ENCODE peak calls at places on chromosomes 16 and 17, in four cellular contexts. W is endothelial cell of umbilical vein, Q is keratinocyte, R is K562. Z is an unnamed sample.

GRCh38 chr16:85498607-85499006 is 114.5 kb upstream of the GSE1 start:
- DNase-seq in W (no peak), R (no peak), Q (no peak), Z (no peak)

GRCh38 chr16:68116256-68116853 is 31.2 kb downstream of the NFATC3 start:
- DNase-seq in W (peak; percentile 46), Q (no peak), R (peak; percentile 31), Z (peak; percentile 51)

GRCh38 chr17:75088465-75088895 is 726 bp downstream of the SLC16A5 start:
- DNase-seq in R (no peak), Q (no peak), W (no peak), Z (no peak)

GRCh38 chr16:7509919-7510705 is 177.5 kb downstream of the RBFOX1 start:
- DNase-seq in R (no peak), W (no peak), Q (no peak), Z (no peak)

GRCh38 chr17:27282054-27282501 is 11.8 kb upstream of the WSB1 start:
- DNase-seq in R (no peak), W (no peak), Q (no peak), Z (peak; percentile 50)

GRCh38 chr16:10447289-10447688 is 61.4 kb downstream of the ATF7IP2 start:
- DNase-seq in R (no peak), W (no peak), Q (no peak), Z (no peak)

GRCh38 chr17:81537856-81538555 is 9.8 kb downstream of the FSCN2 start:
- DNase-seq in Q (no peak), W (no peak), R (no peak), Z (no peak)

GRCh38 chr17:61076649-61077048 is 323.0 kb upstream of the TBX2 start:
- DNase-seq in Q (no peak), W (no peak), R (no peak), Z (peak; percentile 32)

GRCh38 chr17:41456206-41456605 is 11.0 kb downstream of the KRT32 start:
- DNase-seq in Q (no peak), R (no peak), W (no peak), Z (no peak)

GRCh38 chr16:67571981-67572431 is 9.7 kb downstream of the CTCF start:
- DNase-seq in Q (no peak), W (peak; percentile 68), R (no peak), Z (peak; percentile 81)

GRCh38 chr17:65173284-65173793 is 36.2 kb downstream of the RGS9 start:
- DNase-seq in R (peak; percentile 89), W (peak; percentile 54), Q (no peak), Z (peak; percentile 55)

GRCh38 chr17:66682293-66682692 is 152.6 kb upstream of the CACNG5 start:
- DNase-seq in R (no peak), W (no peak), Q (no peak), Z (no peak)

GRCh38 chr17:45144199-45145034 is 3.9 kb upstream of the HEXIM1 start:
- DNase-seq in W (no peak), R (peak; percentile 83), Q (no peak), Z (no peak)

GRCh38 chr17:57370051-57370581 is 113.8 kb downstream of the MSI2 start:
- DNase-seq in W (no peak), R (no peak), Q (peak; percentile 66), Z (peak; percentile 88)

GRCh38 chr16:74695450-74696422 is 4.9 kb downstream of the MLKL start:
- DNase-seq in W (peak; percentile 92), Q (peak; percentile 61), R (peak; percentile 95), Z (peak; percentile 93)

GRCh38 chr16:82630688-82631087 is 3.9 kb downstream of the CDH13 start:
- DNase-seq in W (peak; percentile 75), Q (no peak), R (no peak), Z (peak; percentile 60)

GRCh38 chr17:38454528-38454927 is 26.3 kb downstream of the ARHGAP23 start:
- DNase-seq in R (no peak), Q (no peak), W (peak; percentile 80), Z (peak; percentile 80)

GRCh38 chr16:56233795-56234566 is 42.7 kb downstream of the GNAO1 start:
- DNase-seq in W (no peak), Q (no peak), R (no peak), Z (no peak)

GRCh38 chr16:85309656-85310587 is 197.7 kb upstream of the CIBAR2 start:
- DNase-seq in W (no peak), R (peak; percentile 57), Q (no peak), Z (no peak)

GRCh38 chr17:16989230-16989952 is 17.5 kb upstream of the TNFRSF13B start:
- DNase-seq in R (no peak), Q (no peak), W (no peak), Z (no peak)

GRCh38 chr16:21159281-21159951 is 942 bp downstream of the LDAF1 start:
- DNase-seq in W (peak; percentile 32), R (peak; percentile 34), Q (no peak), Z (no peak)

GRCh38 chr17:7416323-7416722 is 3.8 kb upstream of the SPEM1 start:
- DNase-seq in Q (no peak), R (no peak), W (no peak), Z (no peak)

GRCh38 chr17:82022310-82022980 is at the start of gene CENPX:
- DNase-seq in Q (no peak), R (no peak), W (no peak), Z (no peak)

GRCh38 chr17:58272367-58273280 is 8.1 kb downstream of the MPO start:
- DNase-seq in R (no peak), W (no peak), Q (no peak), Z (no peak)

GRCh38 chr17:74512624-74513084 is 18.6 kb downstream of the CD300LB start:
- DNase-seq in R (no peak), W (no peak), Q (no peak), Z (no peak)

GRCh38 chr16:66131156-66131807 is 235.2 kb upstream of the CDH5 start:
- DNase-seq in W (no peak), R (no peak), Q (peak; percentile 15), Z (peak; percentile 70)

GRCh38 chr16:53435066-53435688 is 906 bp downstream of the RBL2 start:
- DNase-seq in Q (no peak), W (peak; percentile 93), R (peak; percentile 73), Z (peak; percentile 89)

GRCh38 chr17:39166437-39167335 is 725 bp upstream of the ARL5C start:
- DNase-seq in Q (no peak), W (no peak), R (no peak), Z (no peak)

GRCh38 chr17:9566067-9566466 is 9.6 kb downstream of the STX8 start:
- DNase-seq in R (no peak), W (peak; percentile 47), Q (no peak), Z (no peak)

GRCh38 chr17:74251051-74251450 is 23.0 kb upstream of the DNAI2 start:
- DNase-seq in Q (no peak), R (no peak), W (no peak), Z (no peak)

GRCh38 chr16:11586856-11587642 is at the start of gene LITAF:
- DNase-seq in W (no peak), Q (no peak), R (peak; percentile 75), Z (peak; percentile 42)

GRCh38 chr16:78490847-78491246 is 391.4 kb downstream of the WWOX start:
- DNase-seq in Q (no peak), W (no peak), R (no peak), Z (no peak)

GRCh38 chr16:67669499-67670101 is 3.0 kb downstream of the C16orf86 start:
- DNase-seq in Q (no peak), W (no peak), R (no peak), Z (no peak)

DNA sequence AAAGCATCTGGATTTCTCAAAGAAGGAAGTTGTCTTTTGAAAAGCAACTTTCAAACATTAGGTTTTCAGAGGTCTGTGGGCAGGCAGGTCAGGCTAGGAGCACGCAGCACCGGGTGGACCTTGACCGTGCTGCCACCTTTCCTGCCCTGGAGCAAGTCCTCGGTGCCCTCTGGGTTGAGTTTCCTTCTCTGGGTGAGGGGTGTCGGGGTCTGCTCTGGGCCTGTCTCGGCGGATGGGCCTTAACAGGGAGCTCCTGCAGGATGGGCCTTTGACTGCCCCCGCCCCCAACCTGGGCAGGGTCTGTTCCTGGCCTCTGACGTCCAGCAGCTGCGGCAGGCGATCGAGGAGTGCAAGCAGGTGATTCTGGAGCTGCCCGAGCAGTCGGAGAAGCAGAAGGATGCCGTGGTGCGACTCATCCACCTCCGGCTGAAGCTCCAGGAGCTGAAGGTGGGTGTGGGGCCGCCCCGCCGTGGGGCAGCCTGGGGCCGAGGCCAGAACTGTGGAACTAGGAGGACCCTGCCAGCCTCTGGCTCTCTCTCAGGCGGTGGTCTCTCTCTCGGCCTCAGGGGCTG is 8.7 kb downstream of the DEF8 start:
- DNase-seq in W (no peak), Q (no peak), R (no peak), Z (no peak)
- H4K20me1 ChIP-seq in W (no peaks in the 10 kb centered on the region), Q (no peaks in the 10 kb centered on the region), R (no peaks in the 10 kb centered on the region), Z (peaks cover 20% of the 10 kb centered on the region)

DNA sequence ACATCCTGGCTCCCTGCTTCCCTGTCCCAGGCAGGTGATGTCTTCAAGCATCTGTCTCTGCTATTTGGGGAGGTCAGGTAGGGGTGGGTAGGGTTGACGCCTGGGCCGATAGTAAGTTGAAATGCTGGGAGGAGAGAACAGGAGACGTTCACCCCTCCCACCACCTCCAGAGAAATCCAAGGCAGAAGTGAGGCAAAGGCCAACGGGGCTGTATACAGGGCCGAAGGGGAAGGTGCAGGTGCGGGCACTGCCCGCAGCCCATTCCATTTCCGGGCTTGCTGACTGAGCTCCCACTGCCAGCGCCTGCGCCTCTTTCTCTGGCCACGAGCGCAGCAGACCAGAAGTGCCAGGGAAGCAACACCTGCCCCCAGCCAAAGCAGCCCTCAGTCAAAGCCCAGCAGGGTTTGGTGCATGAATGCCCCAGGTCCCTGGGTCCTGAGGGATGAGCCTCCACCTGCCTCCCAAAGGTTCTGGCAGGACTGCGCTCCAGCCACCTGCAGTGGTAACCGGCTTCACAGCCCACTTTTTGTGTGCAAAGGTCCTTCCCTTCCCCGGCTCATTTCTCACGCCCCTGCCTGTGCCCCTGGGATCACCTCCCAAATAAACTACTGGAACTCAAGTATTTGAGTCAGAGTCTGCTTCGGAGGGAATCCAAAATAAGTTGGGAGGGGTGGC is 127.5 kb upstream of the TNRC6C start:
- DNase-seq in Q (no peak), W (no peak), R (no peak), Z (no peak)
- H2AFZ ChIP-seq in Q (no peak overlapping the region), W (peak overlapping the region; percentile 92), R (peak overlapping the region; percentile 78), Z (peak overlapping the region; percentile 82)

DNA sequence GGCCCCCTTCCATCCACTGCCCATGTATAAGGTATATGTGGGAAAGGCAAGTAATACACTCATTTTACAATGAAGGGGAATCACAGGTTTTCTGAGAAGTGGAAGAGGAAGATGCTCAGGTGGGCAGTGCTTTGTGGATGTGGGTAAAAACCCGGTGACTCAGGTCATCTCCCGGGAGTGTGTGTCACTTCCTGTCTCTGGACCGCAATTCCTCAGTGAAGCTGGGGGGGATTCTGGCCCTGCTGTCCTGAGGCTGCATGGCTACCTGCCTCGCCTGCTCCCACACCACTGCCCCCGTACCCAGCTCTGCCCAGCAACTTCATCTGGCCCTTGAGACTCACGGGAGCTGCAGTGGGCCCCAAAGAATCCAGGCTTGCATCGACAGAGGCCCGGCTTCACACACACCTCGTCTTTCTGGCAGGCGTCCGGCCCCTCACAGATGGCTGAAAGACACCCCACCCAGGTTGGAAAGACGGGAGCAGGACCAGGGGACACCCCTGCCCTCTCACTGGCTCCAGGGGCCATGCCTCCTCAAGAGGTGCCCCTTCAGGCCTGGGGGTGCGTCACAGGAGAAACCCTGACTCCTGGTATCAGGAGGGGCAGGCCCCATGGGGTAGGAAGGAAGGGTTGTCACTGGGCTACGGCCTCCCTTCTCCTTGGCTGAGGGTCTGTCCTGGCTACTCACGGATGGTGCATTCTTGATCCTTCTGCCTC is 882 bp downstream of the SCARF1 start:
- DNase-seq in Q (no peak), W (peak; percentile 60), R (no peak), Z (peak; percentile 73)
- H3K9me1 ChIP-seq in Q (no peaks in the 10 kb centered on the region), W (no peaks in the 10 kb centered on the region), R (no peaks in the 10 kb centered on the region), Z (peaks cover 14% of the 10 kb centered on the region)

DNA sequence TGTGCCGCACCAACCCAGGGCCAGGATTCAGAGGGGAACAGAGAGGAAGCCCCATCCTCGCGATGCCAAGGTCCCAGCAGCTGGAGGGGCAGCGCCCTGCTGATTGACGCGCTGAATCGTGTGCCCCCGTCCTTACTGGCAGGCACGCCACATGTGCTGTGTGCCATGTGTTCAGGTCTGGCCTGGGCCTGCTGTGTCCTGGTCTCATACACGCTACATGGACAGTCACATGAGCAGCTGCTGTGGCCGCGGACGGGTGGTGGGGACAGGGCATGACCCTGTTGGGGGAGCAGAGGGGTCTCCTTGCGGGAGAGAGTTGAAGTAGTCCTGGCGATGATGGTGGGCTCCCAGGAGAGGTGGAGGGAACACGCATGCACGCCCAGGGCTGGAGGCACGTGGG is 18.0 kb downstream of the CBFA2T3 start:
- DNase-seq in Q (no peak), R (no peak), W (no peak), Z (no peak)
- H4K20me1 ChIP-seq in Q (no peaks in the 10 kb centered on the region), R (peaks cover 31% of the 10 kb centered on the region), W (no peaks in the 10 kb centered on the region), Z (no peaks in the 10 kb centered on the region)